ENCODE peak calls at places on chromosomes 7 and 10, in five cellular contexts. Y is CD8-positive, alpha-beta memory T cell; O is spleen; N is breast epithelium; P is fibroblast of mammary gland. S is an unnamed sample.
A peak's percentile ranks its signal among the peaks of the same experiment; 100 is the strongest.

GRCh38 chr7:120991133-120991532 is 2.6 kb downstream of the CPED1 start:
- DNase-seq in Y (no peak), O (no peak), N (no peak), P (no peak), S (no peak)

GRCh38 chr7:27593226-27593625 is 69.5 kb downstream of the HIBADH start:
- DNase-seq in Y (no peak), O (no peak), N (no peak), P (peak; percentile 29), S (no peak)

GRCh38 chr7:33459340-33459751 is 330.0 kb downstream of the BBS9 start:
- DNase-seq in Y (no peak), O (no peak), N (no peak), P (peak; percentile 56), S (peak; percentile 54)

GRCh38 chr10:103204353-103205255 is 11.5 kb upstream of the NT5C2 start:
- DNase-seq in Y (no peak), O (no peak), N (no peak), P (no peak), S (no peak)

GRCh38 chr10:78360284-78360683 is 326.6 kb downstream of the RPS24 start:
- DNase-seq in Y (no peak), O (peak; percentile 12), N (no peak), P (no peak), S (no peak)

GRCh38 chr7:128274890-128275603 is 34.0 kb downstream of the LEP start:
- DNase-seq in Y (no peak), O (no peak), N (no peak), P (no peak), S (no peak)

GRCh38 chr10:33665512-33665911 is 331.0 kb upstream of the NRP1 start:
- DNase-seq in Y (no peak), O (no peak), N (no peak), P (peak; percentile 88), S (no peak)

GRCh38 chr10:30463944-30464451 is 30.0 kb downstream of the MAP3K8 start:
- DNase-seq in Y (no peak), O (no peak), N (no peak), P (peak; percentile 66), S (peak; percentile 14)

GRCh38 chr7:107638594-107638993 is 22.0 kb upstream of the SLC26A4 start:
- DNase-seq in Y (no peak), O (no peak), N (no peak), P (no peak), S (no peak)

GRCh38 chr10:63671317-63671937 is 150.2 kb downstream of the REEP3 start:
- DNase-seq in Y (no peak), O (no peak), N (no peak), P (peak; percentile 95), S (peak; percentile 65)

GRCh38 chr10:91287276-91287675 is 66.8 kb downstream of the PCGF5 start:
- DNase-seq in Y (no peak), O (no peak), N (no peak), P (peak; percentile 18), S (peak; percentile 56)

GRCh38 chr10:131109746-131110145 is 201.8 kb downstream of the TCERG1L start:
- DNase-seq in Y (no peak), O (peak; percentile 73), N (no peak), P (no peak), S (no peak)

GRCh38 chr7:87702326-87702725 is 74.1 kb downstream of the RUNDC3B start:
- DNase-seq in Y (no peak), O (no peak), N (no peak), P (peak; percentile 1), S (peak; percentile 82)

GRCh38 chr10:104582604-104582951 is 58.5 kb upstream of the SORCS3 start:
- DNase-seq in Y (no peak), O (no peak), N (no peak), P (no peak), S (peak; percentile 74)

GRCh38 chr7:54769203-54769602 is 10.2 kb upstream of the SEC61G start:
- DNase-seq in Y (no peak), O (no peak), N (no peak), P (peak; percentile 23), S (peak; percentile 30)

GRCh38 chr7:22350466-22351328 is 6.3 kb downstream of the RAPGEF5 start:
- DNase-seq in Y (no peak), O (no peak), N (no peak), P (no peak), S (peak; percentile 36)

GRCh38 chr7:123712619-123713018 is 36.2 kb downstream of the WASL start:
- DNase-seq in Y (no peak), O (no peak), N (no peak), P (peak; percentile 19), S (peak; percentile 65)

GRCh38 chr7:73740212-73740611 is 1.6 kb upstream of the ABHD11 start:
- DNase-seq in Y (no peak), O (no peak), N (no peak), P (no peak), S (no peak)

GRCh38 chr7:43954524-43955228 is 28.4 kb downstream of the UBE2D4 start:
- DNase-seq in Y (no peak), O (no peak), N (no peak), P (peak; percentile 71), S (peak; percentile 74)

GRCh38 chr10:10533417-10533816 is 484.3 kb upstream of the CELF2 start:
- DNase-seq in Y (no peak), O (no peak), N (no peak), P (peak; percentile 17), S (peak; percentile 1)

GRCh38 chr7:18018296-18019205 is 9.1 kb downstream of the PRPS1L1 start:
- DNase-seq in Y (no peak), O (no peak), N (no peak), P (no peak), S (no peak)

GRCh38 chr10:68154211-68154497 is 44.9 kb downstream of the MYPN start:
- DNase-seq in Y (no peak), O (peak; percentile 80), N (no peak), P (peak; percentile 66), S (peak; percentile 24)

GRCh38 chr7:130901209-130901783 is 167.3 kb upstream of the KLF14 start:
- DNase-seq in Y (no peak), O (no peak), N (peak; percentile 94), P (peak; percentile 98), S (peak; percentile 83)

GRCh38 chr10:78470267-78471103 is 436.8 kb downstream of the RPS24 start:
- DNase-seq in Y (no peak), O (no peak), N (no peak), P (peak; percentile 11), S (peak; percentile 89)

GRCh38 chr7:21806388-21806787 is 139.3 kb downstream of the CDCA7L start:
- DNase-seq in Y (no peak), O (no peak), N (no peak), P (no peak), S (peak; percentile 26)

GRCh38 chr10:6393168-6393567 is 186.9 kb downstream of the PRKCQ start:
- DNase-seq in Y (no peak), O (no peak), N (no peak), P (no peak), S (no peak)